ENCODE peak calls at places on chromosomes 12 and 14, in nine cellular contexts. One of them, this sample, is unnamed.

GRCh38 chr12:125185311-125185739 is 120.1 kb downstream of the AACS start:
- DNase-seq in choroid plexus epithelial cell: peak; percentile 22
- DNase-seq in D341Med: no peak
- DNase-seq in NCI-H460: no peak
- DNase-seq in stimulated activated naive CD4-positive, alpha-beta T cell: no peak
- DNase-seq in sciatic nerve: no peak
- DNase-seq in RWPE2: no peak
- DNase-seq in activated gamma-delta T cell treated with Interleukin-2 at 50 U/mL for 16 hours: no peak
- DNase-seq in midbrain: no peak
- DNase-seq in this sample: no peak

GRCh38 chr14:51479584-51480305 is 172.0 kb upstream of the FRMD6 start:
- DNase-seq in NCI-H460: peak; percentile 40
- DNase-seq in stimulated activated naive CD4-positive, alpha-beta T cell: no peak
- DNase-seq in RWPE2: no peak
- DNase-seq in activated gamma-delta T cell treated with Interleukin-2 at 50 U/mL for 16 hours: no peak
- DNase-seq in choroid plexus epithelial cell: peak; percentile 59
- DNase-seq in D341Med: no peak
- DNase-seq in midbrain: no peak
- DNase-seq in sciatic nerve: no peak
- DNase-seq in this sample: no peak

GRCh38 chr14:91873476-91874265 is 6.3 kb upstream of the TC2N start:
- DNase-seq in choroid plexus epithelial cell: peak; percentile 50
- DNase-seq in D341Med: no peak
- DNase-seq in activated gamma-delta T cell treated with Interleukin-2 at 50 U/mL for 16 hours: peak; percentile 81
- DNase-seq in stimulated activated naive CD4-positive, alpha-beta T cell: peak; percentile 70
- DNase-seq in midbrain: no peak
- DNase-seq in RWPE2: no peak
- DNase-seq in NCI-H460: no peak
- DNase-seq in sciatic nerve: no peak
- DNase-seq in this sample: peak; percentile 90

GRCh38 chr14:64762044-64763034 is 58.1 kb downstream of the PLEKHG3 start:
- DNase-seq in midbrain: no peak
- DNase-seq in activated gamma-delta T cell treated with Interleukin-2 at 50 U/mL for 16 hours: peak; percentile 36
- DNase-seq in RWPE2: peak; percentile 97
- DNase-seq in D341Med: peak; percentile 63
- DNase-seq in NCI-H460: peak; percentile 64
- DNase-seq in choroid plexus epithelial cell: peak; percentile 95
- DNase-seq in stimulated activated naive CD4-positive, alpha-beta T cell: no peak
- DNase-seq in sciatic nerve: peak; percentile 92
- DNase-seq in this sample: peak; percentile 44

GRCh38 chr14:39169541-39169900 is 612 bp downstream of the TRAPPC6B start:
- DNase-seq in stimulated activated naive CD4-positive, alpha-beta T cell: no peak
- DNase-seq in midbrain: peak; percentile 32
- DNase-seq in RWPE2: no peak
- DNase-seq in NCI-H460: no peak
- DNase-seq in choroid plexus epithelial cell: no peak
- DNase-seq in D341Med: no peak
- DNase-seq in sciatic nerve: no peak
- DNase-seq in activated gamma-delta T cell treated with Interleukin-2 at 50 U/mL for 16 hours: no peak
- DNase-seq in this sample: no peak

GRCh38 chr12:2682301-2683282 is 112.2 kb upstream of the FKBP4 start:
- DNase-seq in stimulated activated naive CD4-positive, alpha-beta T cell: peak; percentile 33
- DNase-seq in midbrain: no peak
- DNase-seq in choroid plexus epithelial cell: peak; percentile 58
- DNase-seq in activated gamma-delta T cell treated with Interleukin-2 at 50 U/mL for 16 hours: peak; percentile 45
- DNase-seq in D341Med: no peak
- DNase-seq in NCI-H460: peak; percentile 30
- DNase-seq in sciatic nerve: no peak
- DNase-seq in RWPE2: no peak
- DNase-seq in this sample: peak; percentile 61

GRCh38 chr14:104138098-104138890 is at the start of gene KIF26A:
- DNase-seq in RWPE2: peak; percentile 73
- DNase-seq in choroid plexus epithelial cell: peak; percentile 41
- DNase-seq in D341Med: peak; percentile 96
- DNase-seq in NCI-H460: peak; percentile 47
- DNase-seq in midbrain: no peak
- DNase-seq in activated gamma-delta T cell treated with Interleukin-2 at 50 U/mL for 16 hours: no peak
- DNase-seq in stimulated activated naive CD4-positive, alpha-beta T cell: no peak
- DNase-seq in sciatic nerve: peak; percentile 61
- DNase-seq in this sample: peak; percentile 33

GRCh38 chr14:42533476-42533875 is 926.8 kb downstream of the LRFN5 start:
- DNase-seq in sciatic nerve: no peak
- DNase-seq in NCI-H460: no peak
- DNase-seq in RWPE2: no peak
- DNase-seq in choroid plexus epithelial cell: no peak
- DNase-seq in activated gamma-delta T cell treated with Interleukin-2 at 50 U/mL for 16 hours: no peak
- DNase-seq in stimulated activated naive CD4-positive, alpha-beta T cell: no peak
- DNase-seq in midbrain: no peak
- DNase-seq in D341Med: no peak
- DNase-seq in this sample: no peak

GRCh38 chr12:112496493-112496892 is 77.7 kb downstream of the PTPN11 start:
- DNase-seq in stimulated activated naive CD4-positive, alpha-beta T cell: no peak
- DNase-seq in midbrain: no peak
- DNase-seq in choroid plexus epithelial cell: no peak
- DNase-seq in sciatic nerve: no peak
- DNase-seq in RWPE2: no peak
- DNase-seq in activated gamma-delta T cell treated with Interleukin-2 at 50 U/mL for 16 hours: no peak
- DNase-seq in NCI-H460: no peak
- DNase-seq in D341Med: no peak
- DNase-seq in this sample: no peak

GRCh38 chr14:105582639-105583038 is 56.3 kb downstream of the TMEM121 start:
- DNase-seq in sciatic nerve: peak; percentile 51
- DNase-seq in RWPE2: peak; percentile 82
- DNase-seq in stimulated activated naive CD4-positive, alpha-beta T cell: no peak
- DNase-seq in midbrain: no peak
- DNase-seq in choroid plexus epithelial cell: no peak
- DNase-seq in D341Med: peak; percentile 50
- DNase-seq in activated gamma-delta T cell treated with Interleukin-2 at 50 U/mL for 16 hours: peak; percentile 2
- DNase-seq in NCI-H460: no peak
- DNase-seq in this sample: no peak

This sample was measured in activated CD4-positive, alpha-beta memory T cell treated with anti-CD3 and anti-CD28 coated beads, Interleukin-2, amount 10 ng/mL, durations not matched to agents 7 days and 5 days.